ENCODE peak calls at places on chromosomes 5 and 9, in seven cellular contexts. J, P, O, Y, L, F and G are unnamed samples.
A peak's percentile ranks its signal among the peaks of the same experiment; 100 is the strongest.

GRCh38 chr5:150203832-150204587 is 14.1 kb downstream of the SLC6A7 start:
- DNase-seq in J (no peak), P (no peak), O (no peak), Y (no peak), L (no peak), F (no peak), G (no peak)

GRCh38 chr5:112703866-112704820 is 33.5 kb upstream of the APC start:
- DNase-seq in J (no peak), P (no peak), O (no peak), Y (peak; percentile 44), L (no peak), F (peak; percentile 40), G (no peak)

GRCh38 chr9:94974154-94974860 is 247.8 kb downstream of the AOPEP start:
- DNase-seq in J (no peak), P (no peak), O (peak; percentile 62), Y (no peak), L (no peak), F (no peak), G (no peak)

GRCh38 chr5:115949096-115949495 is 13.2 kb upstream of the LVRN start:
- DNase-seq in J (no peak), P (no peak), O (no peak), Y (peak; percentile 40), L (no peak), F (peak; percentile 66), G (no peak)

GRCh38 chr9:70049236-70049635 is 5.6 kb downstream of the MAMDC2 start:
- DNase-seq in J (no peak), P (no peak), O (peak; percentile 92), Y (peak; percentile 83), L (no peak), F (peak; percentile 79), G (no peak)

GRCh38 chr5:57066921-57067914 is 106.6 kb upstream of the GPBP1 start:
- DNase-seq in J (no peak), P (no peak), O (no peak), Y (peak; percentile 13), L (no peak), F (peak; percentile 32), G (no peak)

GRCh38 chr5:163622796-163623195 is 117.4 kb downstream of the MAT2B start:
- DNase-seq in J (no peak), P (no peak), O (no peak), Y (no peak), L (no peak), F (no peak), G (no peak)

GRCh38 chr5:56172225-56172624 is 60.9 kb downstream of the ANKRD55 start:
- DNase-seq in J (no peak), P (no peak), O (no peak), Y (peak; percentile 82), L (no peak), F (peak; percentile 59), G (no peak)

GRCh38 chr9:85959955-85960354 is 19.0 kb downstream of the NAA35 start:
- DNase-seq in J (no peak), P (no peak), O (no peak), Y (no peak), L (no peak), F (no peak), G (no peak)

GRCh38 chr5:55868846-55869245 is 17.7 kb downstream of the IL31RA start:
- DNase-seq in J (peak; percentile 79), P (no peak), O (no peak), Y (peak; percentile 99), L (no peak), F (peak; percentile 99), G (no peak)

GRCh38 chr9:125758986-125759811 is 12.0 kb downstream of the PBX3 start:
- DNase-seq in J (no peak), P (peak; percentile 56), O (no peak), Y (no peak), L (peak; percentile 12), F (no peak), G (no peak)

GRCh38 chr5:56167522-56167921 is 65.6 kb downstream of the ANKRD55 start:
- DNase-seq in J (no peak), P (no peak), O (no peak), Y (peak; percentile 25), L (no peak), F (peak; percentile 81), G (no peak)

GRCh38 chr5:19795218-19795617 is 192.8 kb downstream of the CDH18 start:
- DNase-seq in J (no peak), P (peak; percentile 72), O (no peak), Y (peak; percentile 2), L (no peak), F (peak; percentile 57), G (peak; percentile 4)

GRCh38 chr5:172454355-172455086 is at the start of gene SH3PXD2B:
- DNase-seq in J (peak; percentile 46), P (peak; percentile 74), O (peak; percentile 80), Y (peak; percentile 74), L (no peak), F (no peak), G (peak; percentile 94)

GRCh38 chr9:70672136-70672535 is 257.7 kb upstream of the KLF9 start:
- DNase-seq in J (no peak), P (no peak), O (no peak), Y (peak; percentile 93), L (no peak), F (no peak), G (no peak)

GRCh38 chr9:123769723-123770122 is 160.2 kb downstream of the DENND1A start:
- DNase-seq in J (no peak), P (peak; percentile 60), O (no peak), Y (peak; percentile 44), L (no peak), F (no peak), G (no peak)

GRCh38 chr9:81683704-81684103 is 5.6 kb downstream of the TLE1 start:
- DNase-seq in J (no peak), P (peak; percentile 40), O (no peak), Y (no peak), L (no peak), F (no peak), G (peak; percentile 49)

GRCh38 chr9:108885643-108886348 is 23.7 kb downstream of the ACTL7A start:
- DNase-seq in J (peak; percentile 52), P (peak; percentile 2), O (no peak), Y (peak; percentile 87), L (peak; percentile 44), F (peak; percentile 84), G (no peak)

GRCh38 chr5:171312129-171312819 is 3.2 kb downstream of the TLX3 start:
- DNase-seq in J (no peak), P (no peak), O (peak; percentile 59), Y (no peak), L (no peak), F (no peak), G (peak; percentile 81)

DNA sequence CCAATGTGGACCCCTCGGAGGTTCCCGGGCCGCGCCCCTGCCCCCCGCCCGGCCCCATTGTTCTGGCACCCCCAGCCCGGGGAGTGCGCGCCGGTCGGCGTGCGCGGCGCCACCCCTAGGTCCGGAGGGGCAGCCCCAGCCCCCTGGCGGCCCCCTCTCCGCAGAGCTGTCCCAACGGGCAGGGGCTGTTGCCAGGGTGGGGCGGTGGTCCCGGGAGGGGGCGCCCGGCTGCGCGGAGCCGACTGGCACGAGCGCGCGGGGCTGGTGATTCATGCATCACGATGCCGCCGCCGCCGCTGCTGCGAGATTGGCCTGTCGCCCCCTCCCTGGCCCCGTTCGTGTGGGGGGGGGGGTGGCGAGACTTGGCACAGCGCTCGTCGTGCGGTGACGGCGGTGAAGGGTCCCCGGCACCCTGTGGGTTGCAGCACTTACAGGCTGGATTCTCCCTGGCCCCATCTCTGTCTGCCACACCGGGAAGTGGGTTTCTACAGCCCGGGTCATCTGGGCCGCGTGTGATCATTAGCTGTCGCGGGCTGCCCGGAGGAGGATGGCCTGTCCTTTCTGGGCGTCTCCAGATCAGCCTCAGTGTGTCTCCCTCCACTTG is 756 bp downstream of the NCS1 start:
- DNase-seq in J (peak; percentile 42), P (peak; percentile 42), O (peak; percentile 75), Y (no peak), L (no peak), F (no peak), G (peak; percentile 87)
- H3K4me3 ChIP-seq in J (peak overlapping the region; percentile 86), P (peak overlapping the region; percentile 63), O (peak overlapping the region; percentile 71), Y (peak overlapping the region; percentile 59), L (no peak overlapping the region), F (peak overlapping the region; percentile 71), G (peak overlapping the region; percentile 54)

DNA sequence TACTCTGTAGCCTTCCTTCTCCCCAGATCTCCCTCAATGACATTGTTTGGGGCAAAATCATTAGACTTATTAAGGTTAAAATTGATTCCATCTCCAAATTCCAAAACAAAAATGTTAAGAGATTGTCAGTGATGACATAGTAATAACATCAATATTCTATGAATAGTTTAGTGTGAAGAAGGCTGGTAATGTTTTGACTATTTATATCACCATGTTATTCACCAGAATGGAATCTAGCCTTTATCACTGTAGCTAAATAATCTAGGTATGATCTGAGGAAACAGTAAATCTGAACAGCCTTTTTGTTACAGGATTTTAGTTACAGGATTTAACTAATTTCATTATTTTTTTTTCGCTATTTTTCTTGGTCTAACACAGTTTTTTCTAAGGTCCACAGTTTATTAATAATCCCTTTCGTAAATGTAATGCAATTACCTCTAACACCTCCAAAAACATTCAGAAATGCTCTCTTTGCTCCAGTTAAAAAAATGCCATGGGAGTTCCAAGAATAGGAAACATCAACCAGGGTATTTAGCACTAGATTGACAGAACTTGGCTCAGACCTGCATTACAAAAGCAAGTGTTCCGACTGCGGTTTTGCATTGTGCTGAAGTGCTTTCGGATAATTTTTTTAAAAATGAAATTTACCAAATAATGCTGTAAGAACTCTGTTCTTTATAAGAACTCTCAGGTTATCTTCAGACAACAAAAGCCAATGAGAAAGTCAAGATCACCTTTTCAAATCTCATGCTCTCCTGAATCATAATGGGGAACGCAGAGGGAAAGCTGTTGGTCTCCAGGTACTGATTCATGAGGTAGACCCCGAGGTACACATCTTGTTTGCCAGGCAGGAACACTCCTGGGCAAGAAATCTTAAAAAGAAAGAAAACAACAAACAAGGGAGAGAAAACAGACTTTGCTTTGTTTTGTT is 664 bp upstream of the PLPP6 start:
- DNase-seq in J (no peak), P (no peak), O (no peak), Y (no peak), L (no peak), F (peak; percentile 55), G (no peak)
- H3K4me3 ChIP-seq in J (peak overlapping the region; percentile 84), P (no peak overlapping the region), O (peak overlapping the region; percentile 66), Y (peak overlapping the region; percentile 66), L (peak overlapping the region; percentile 77), F (peak overlapping the region; percentile 91), G (peak overlapping the region; percentile 32)

GRCh38 chr5:14440598-14441401 is 140.8 kb upstream of the OTULINL start:
- DNase-seq in J (no peak), P (no peak), O (peak; percentile 77), Y (peak; percentile 98), L (no peak), F (peak; percentile 97), G (no peak)
- H3K4me3 ChIP-seq in J (no peak overlapping the region), P (no peak overlapping the region), O (peak overlapping the region; percentile 20), Y (peak overlapping the region; percentile 97), L (no peak overlapping the region), F (peak overlapping the region; percentile 15), G (no peak overlapping the region)

DNA sequence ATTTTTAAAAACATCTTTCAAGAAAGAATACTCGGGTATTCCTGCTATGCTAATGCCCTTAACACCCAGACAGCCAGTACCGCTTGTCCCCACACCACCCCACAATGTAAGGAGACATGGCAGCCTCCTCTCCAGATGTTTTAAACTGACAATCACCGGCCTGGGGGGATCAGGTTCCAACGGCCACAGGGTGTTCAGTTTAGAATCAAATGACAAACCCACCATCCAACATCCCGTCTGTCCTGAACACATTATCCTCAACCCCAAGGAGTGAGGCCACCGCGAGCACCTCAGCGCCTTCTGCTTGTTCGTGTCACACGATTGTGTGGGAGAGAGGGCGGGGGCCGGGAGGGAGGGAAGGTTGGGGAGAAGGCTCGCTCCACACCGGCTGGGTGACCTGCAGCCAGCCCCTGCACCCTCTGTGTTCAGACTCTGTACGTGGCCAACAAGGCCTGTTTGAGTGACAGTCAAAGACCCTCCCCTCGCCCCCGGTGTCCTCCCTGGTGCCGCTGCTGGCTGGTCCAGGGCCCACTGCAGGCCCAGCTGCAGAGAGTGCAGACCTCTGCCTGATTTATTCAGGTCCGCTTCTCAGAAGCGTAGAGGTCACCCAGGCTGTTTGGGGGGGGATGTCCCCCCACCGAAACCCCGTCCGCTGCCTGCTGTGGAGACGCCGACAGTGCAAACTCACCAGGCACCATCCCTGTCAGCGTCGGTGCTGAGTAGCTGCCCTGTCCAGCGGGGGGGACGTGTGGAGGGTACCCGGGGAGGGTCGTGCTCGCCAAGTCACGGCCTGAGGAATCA is 152.6 kb downstream of the PAX5 start:
- DNase-seq in J (no peak), P (no peak), O (no peak), Y (no peak), L (no peak), F (no peak), G (peak; percentile 66)
- H3K4me3 ChIP-seq in J (no peak overlapping the region), P (no peak overlapping the region), O (no peak overlapping the region), Y (no peak overlapping the region), L (no peak overlapping the region), F (no peak overlapping the region), G (no peak overlapping the region)